ENCODE peak calls at places on chromosomes 2 and 18, in eight cellular contexts. M, T, K, F, Z, V, E and G are unnamed samples.

GRCh38 chr2:60260646-60261296 is 292.7 kb downstream of the BCL11A start:
- DNase-seq in Z (peak), K (no peak), F (no peak), V (peak), T (peak), M (no peak), E (peak), G (no peak)

GRCh38 chr2:179096090-179096489 is 46.2 kb upstream of the CCDC141 start:
- DNase-seq in V (no peak), T (no peak), M (no peak), E (no peak), F (no peak), Z (no peak), K (no peak), G (no peak)

GRCh38 chr2:237091779-237092436 is 6.2 kb downstream of the COPS8 start:
- DNase-seq in M (peak), Z (no peak), V (no peak), F (peak), E (no peak), T (no peak), K (no peak), G (no peak)

GRCh38 chr2:37585295-37585908 is 86.0 kb downstream of the CDC42EP3 start:
- DNase-seq in M (peak), K (no peak), Z (peak), E (peak), T (no peak), F (peak), V (no peak), G (no peak)

GRCh38 chr18:12946549-12947354 is 1.1 kb upstream of the SEH1L start:
- DNase-seq in F (peak), E (peak), V (peak), Z (peak), M (peak), T (peak), K (peak), G (no peak)

GRCh38 chr2:226447338-226447885 is 352.2 kb downstream of the IRS1 start:
- DNase-seq in E (no peak), T (no peak), K (no peak), Z (no peak), V (no peak), M (no peak), F (peak), G (no peak)

GRCh38 chr2:3464401-3465005 is 54.8 kb downstream of the ADI1 start:
- DNase-seq in F (no peak), V (no peak), T (no peak), E (no peak), M (no peak), K (no peak), Z (no peak), G (no peak)

GRCh38 chr2:215711484-215712034 is 275.7 kb upstream of the FN1 start:
- DNase-seq in K (no peak), E (no peak), M (no peak), F (peak), Z (peak), T (peak), V (no peak), G (no peak)

GRCh38 chr2:127101048-127101611 is 5.8 kb downstream of the BIN1 start:
- DNase-seq in T (no peak), V (peak), K (peak), M (no peak), E (no peak), F (no peak), Z (no peak), G (no peak)

GRCh38 chr2:30433902-30434301 is 13.1 kb upstream of the LCLAT1 start:
- DNase-seq in T (no peak), Z (no peak), E (no peak), F (no peak), K (no peak), V (no peak), M (no peak), G (no peak)

GRCh38 chr18:63974991-63975390 is 5.1 kb downstream of the SERPINB8 start:
- DNase-seq in M (peak), Z (peak), T (peak), V (no peak), F (peak), K (no peak), E (no peak), G (no peak)

GRCh38 chr18:5457467-5457957 is 86.3 kb downstream of the EPB41L3 start:
- DNase-seq in F (no peak), M (no peak), V (no peak), Z (no peak), E (no peak), K (no peak), T (no peak), G (no peak)

GRCh38 chr18:2083691-2084090 is 487.6 kb downstream of the METTL4 start:
- DNase-seq in T (peak), M (peak), K (no peak), F (no peak), E (no peak), Z (peak), V (no peak), G (no peak)
- TF ChIP-seq CTCF in T (peak), M (no peak), K (no peak), F (no peak), E (peak), Z (no peak), V (peak), G (no peak)

GRCh38 chr2:47867205-47867604 is 39.1 kb downstream of the FBXO11 start:
- DNase-seq in K (no peak), V (no peak), T (no peak), E (peak), F (peak), M (no peak), Z (peak), G (no peak)
- TF ChIP-seq POLR2A in K (no peak), V (no peak), T (no peak), E (no peak), F (no peak), M (no peak), Z (no peak), G (no peak)

GRCh38 chr2:39304729-39305128 is 61.0 kb upstream of the CDKL4 start:
- DNase-seq in K (no peak), Z (no peak), V (no peak), M (no peak), F (no peak), E (no peak), T (no peak), G (no peak)

GRCh38 chr2:39300044-39300820 is 56.5 kb upstream of the CDKL4 start:
- DNase-seq in Z (no peak), K (no peak), E (no peak), F (no peak), M (no peak), T (no peak), V (no peak), G (no peak)

GRCh38 chr2:39306626-39307025 is 62.9 kb upstream of the CDKL4 start:
- DNase-seq in E (no peak), M (no peak), V (no peak), Z (no peak), K (no peak), T (no peak), F (no peak), G (no peak)

GRCh38 chr2:39304200-39304599 is 60.4 kb upstream of the CDKL4 start:
- DNase-seq in V (no peak), T (no peak), E (no peak), M (no peak), Z (no peak), F (no peak), K (no peak), G (no peak)

DNA sequence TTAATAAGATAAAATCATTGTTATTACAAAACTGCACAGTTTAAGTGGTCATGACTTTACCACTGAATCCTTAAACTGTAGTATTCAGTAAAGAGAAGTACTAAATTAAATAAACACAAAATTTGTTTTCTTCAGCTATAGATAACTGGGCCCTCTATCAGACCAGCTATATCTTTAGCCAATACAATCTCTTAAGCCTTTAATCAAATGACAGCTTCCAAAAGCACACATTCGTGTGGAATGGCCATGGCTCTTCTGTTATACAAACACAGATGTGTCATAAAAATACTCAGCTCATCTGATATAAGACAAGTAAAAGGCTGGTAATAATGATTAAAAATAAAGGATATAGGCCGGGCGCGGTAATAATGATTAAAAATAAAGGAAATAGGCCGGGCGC is 57.6 kb upstream of the CDKL4 start:
- DNase-seq in T (no peak), F (no peak), Z (no peak), E (no peak), M (no peak), K (no peak), V (no peak), G (no peak)
- H3K4me3 ChIP-seq in T (no peak), F (no peak), Z (no peak), E (no peak), M (no peak), K (no peak), V (no peak), G (no peak)

DNA sequence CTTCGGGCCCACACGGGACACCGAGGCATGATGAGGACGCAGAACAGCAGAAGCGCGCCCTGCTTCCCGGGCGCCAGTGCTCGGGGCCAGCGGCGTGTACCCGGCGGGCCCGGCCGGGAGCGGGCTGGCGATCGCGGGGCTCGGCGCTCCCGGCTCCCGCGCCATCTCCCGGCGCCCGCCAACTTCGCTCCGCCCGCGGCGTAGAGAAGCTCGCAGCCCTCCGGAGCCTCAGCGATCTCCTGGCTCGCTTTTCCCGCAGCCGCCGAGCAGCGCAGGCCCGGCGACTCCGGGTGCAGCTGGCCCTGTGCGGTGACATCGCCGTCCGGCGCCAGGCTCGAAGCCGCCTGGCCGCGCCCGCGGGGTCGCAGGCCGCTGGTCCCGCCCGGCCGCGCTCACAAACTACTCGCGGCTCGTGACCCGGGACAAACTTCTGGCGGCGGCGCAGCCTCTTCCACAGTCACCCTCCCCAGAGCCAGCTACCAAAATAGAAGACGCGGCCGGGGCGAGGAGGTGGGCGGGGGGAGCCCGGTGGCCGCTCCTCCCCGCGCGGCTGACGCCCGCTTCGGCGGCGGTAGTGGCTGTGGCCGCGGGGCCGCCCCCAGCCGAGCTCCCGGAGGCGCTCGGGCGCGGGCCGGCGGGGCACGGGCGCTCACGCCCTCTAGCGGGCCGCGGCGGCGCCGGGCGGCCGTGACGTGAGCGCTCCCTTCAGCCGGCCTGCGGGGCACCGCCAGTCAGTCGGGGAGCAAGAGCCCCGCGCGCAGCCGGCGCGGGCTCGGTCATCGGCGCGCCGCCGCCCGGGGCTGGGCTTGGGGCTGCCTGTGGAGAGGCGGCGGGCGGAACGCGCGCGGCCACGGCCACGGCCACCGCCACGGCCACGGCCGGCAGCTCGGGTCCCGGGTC is at the start of gene PTPRM:
- DNase-seq in K (peak), M (peak), T (peak), F (peak), E (peak), V (peak), Z (peak), G (no peak)
- TF ChIP-seq CTCF in K (peak), M (peak), T (no peak), F (peak), E (no peak), V (peak), Z (peak), G (no peak)

GRCh38 chr2:85594715-85595377 is 699 bp upstream of the RNF181 start:
- DNase-seq in K (no peak), Z (no peak), M (no peak), T (no peak), E (no peak), V (no peak), F (no peak), G (no peak)

GRCh38 chr2:85597241-85597640 is 1.7 kb downstream of the RNF181 start:
- DNase-seq in E (no peak), T (no peak), Z (no peak), M (no peak), K (no peak), V (no peak), F (no peak), G (no peak)

GRCh38 chr2:85593023-85593422 is 2.5 kb upstream of the RNF181 start:
- DNase-seq in V (no peak), T (no peak), Z (no peak), K (no peak), F (no peak), M (no peak), E (peak), G (no peak)

GRCh38 chr2:85596486-85597143 is 1.1 kb downstream of the RNF181 start:
- DNase-seq in F (no peak), T (no peak), Z (no peak), M (no peak), E (no peak), K (no peak), V (no peak), G (no peak)

DNA sequence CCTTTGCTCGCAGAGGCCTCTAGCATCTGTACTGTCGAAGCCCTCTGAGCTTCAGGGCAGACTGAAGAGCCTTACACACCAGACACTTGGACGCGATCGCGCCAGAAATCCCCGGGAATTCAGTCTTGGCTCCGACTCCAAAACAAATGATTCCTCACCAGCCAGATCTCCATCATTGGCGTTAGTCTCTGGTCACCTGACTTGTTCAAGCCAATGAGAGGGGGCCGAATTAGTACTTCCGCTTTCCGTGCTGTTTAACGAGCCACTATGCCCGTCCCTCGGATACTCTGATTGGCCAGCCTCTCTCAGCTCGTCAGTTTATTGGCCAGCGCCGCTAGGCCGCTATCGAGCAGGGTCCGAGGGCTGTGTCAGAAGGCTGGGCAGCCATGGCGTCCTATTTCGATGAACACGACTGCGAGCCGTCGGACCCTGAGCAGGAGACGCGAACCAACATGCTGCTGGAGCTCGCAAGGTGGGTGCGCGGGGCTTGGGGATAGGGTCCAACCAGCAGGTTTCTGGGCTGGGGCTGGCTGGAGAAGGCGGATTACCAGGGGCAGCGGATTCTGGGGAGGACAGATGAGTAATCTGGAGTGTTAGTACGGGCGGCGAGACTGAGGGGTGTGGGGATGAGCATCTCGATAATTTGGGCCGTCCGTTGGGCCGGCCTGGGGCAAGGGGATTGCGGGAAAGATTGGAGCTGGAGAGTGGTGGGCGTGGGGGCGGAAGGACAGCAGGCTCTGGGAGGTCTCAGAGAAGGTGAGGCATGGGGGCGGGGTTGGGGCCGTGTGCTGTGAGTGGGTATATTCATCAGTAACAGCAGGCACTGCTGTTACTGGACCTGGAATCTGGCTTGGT is at the start of gene RNF181:
- DNase-seq in M (peak), E (peak), Z (peak), T (peak), V (peak), K (peak), F (peak), G (peak)
- TF ChIP-seq POLR2A in M (peak), E (peak), Z (peak), T (peak), V (peak), K (peak), F (peak), G (no peak)

GRCh38 chr2:197848602-197849001 is 44.2 kb downstream of the PLCL1 start:
- DNase-seq in E (no peak), V (no peak), K (no peak), Z (no peak), M (no peak), T (no peak), F (no peak), G (no peak)
- H3K4me3 ChIP-seq in E (no peak), V (no peak), K (no peak), Z (no peak), M (no peak), T (no peak), F (no peak), G (no peak)

DNA sequence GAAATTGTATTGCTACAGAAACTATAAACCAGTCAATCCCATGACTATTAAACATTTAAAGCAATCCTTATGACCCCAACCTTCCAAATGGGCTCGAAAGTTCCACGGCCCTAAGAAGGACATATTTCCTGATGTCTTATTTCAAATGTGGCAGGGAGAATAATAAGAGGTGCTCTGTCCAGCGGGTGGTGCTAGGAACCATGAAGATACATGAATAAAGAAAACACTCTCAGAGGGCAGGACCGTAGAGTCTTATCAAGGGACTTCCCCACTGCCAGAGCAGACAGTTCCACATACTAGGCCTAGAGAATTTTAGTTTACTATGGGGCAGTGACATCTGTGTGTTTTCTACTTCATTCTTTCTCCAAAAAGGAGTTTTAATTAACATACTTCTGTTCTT is 187.1 kb upstream of the PIK3C3 start:
- DNase-seq in Z (peak), K (no peak), F (peak), V (no peak), M (peak), E (no peak), T (peak), G (no peak)
- TF ChIP-seq CTCF in Z (no peak), K (no peak), F (peak), V (no peak), M (no peak), E (no peak), T (no peak), G (no peak)

GRCh38 chr2:119004602-119005001 is 62.6 kb downstream of the MARCO start:
- DNase-seq in T (peak), E (no peak), V (no peak), F (no peak), M (peak), Z (no peak), K (no peak), G (no peak)
- TF ChIP-seq POLR2A in T (no peak), E (no peak), V (no peak), F (no peak), M (no peak), Z (no peak), K (no peak), G (no peak)

GRCh38 chr2:197707316-197708213 is 2.4 kb downstream of the MARS2 start:
- DNase-seq in F (peak), Z (peak), K (no peak), T (peak), M (no peak), V (no peak), E (no peak), G (no peak)
- H3K4me3 ChIP-seq in F (peak), Z (peak), K (peak), T (peak), M (no peak), V (peak), E (no peak), G (peak)

GRCh38 chr2:189440947-189441708 is at the start of gene WDR75:
- DNase-seq in V (peak), K (peak), M (peak), F (peak), E (peak), Z (peak), T (peak), G (peak)
- TF ChIP-seq CTCF in V (no peak), K (no peak), M (peak), F (no peak), E (peak), Z (no peak), T (no peak), G (no peak)